ENCODE peak calls at places on chromosome 18, in six cellular contexts. E, Z, T, X, J and N are unnamed samples.

GRCh38 chr18:22409445-22409844 is 8.3 kb downstream of the CTAGE1 start:
- DNase-seq in E (no peak), Z (no peak), T (no peak), X (no peak), J (no peak), N (no peak)

GRCh38 chr18:5961097-5961827 is 65.9 kb upstream of the TMEM200C start:
- DNase-seq in E (no peak), Z (no peak), T (no peak), X (no peak), J (no peak), N (no peak)

GRCh38 chr18:8121091-8121490 is 488.1 kb upstream of the RAB12 start:
- DNase-seq in E (no peak), Z (no peak), T (no peak), X (no peak), J (no peak), N (no peak)

GRCh38 chr18:25685088-25685487 is 333.1 kb upstream of the ZNF521 start:
- DNase-seq in E (no peak), Z (no peak), T (no peak), X (no peak), J (no peak), N (no peak)

GRCh38 chr18:21444465-21445023 is 156.0 kb downstream of the ESCO1 start:
- DNase-seq in E (no peak), Z (peak; percentile 20), T (no peak), X (no peak), J (no peak), N (no peak)

GRCh38 chr18:22913861-22914260 is 19.3 kb upstream of the RBBP8 start:
- DNase-seq in E (no peak), Z (no peak), T (no peak), X (peak; percentile 50), J (no peak), N (peak; percentile 60)

GRCh38 chr18:59743561-59743960 is 46.3 kb upstream of the CCBE1 start:
- DNase-seq in E (no peak), Z (no peak), T (no peak), X (no peak), J (no peak), N (no peak)

GRCh38 chr18:41096504-41096903 is 858.5 kb upstream of the PIK3C3 start:
- DNase-seq in E (no peak), Z (no peak), T (no peak), X (no peak), J (no peak), N (no peak)

GRCh38 chr18:8801263-8801901 is 96.0 kb downstream of the MTCL1 start:
- DNase-seq in E (no peak), Z (no peak), T (no peak), X (no peak), J (no peak), N (no peak)

GRCh38 chr18:48838921-48839818 is 111.6 kb downstream of the SMAD7 start:
- DNase-seq in E (no peak), Z (no peak), T (no peak), X (no peak), J (peak; percentile 62), N (no peak)

GRCh38 chr18:72840109-72840508 is 27.7 kb downstream of the NETO1 start:
- DNase-seq in E (no peak), Z (no peak), T (no peak), X (no peak), J (no peak), N (no peak)

GRCh38 chr18:44725300-44726096 is 44.8 kb downstream of the SETBP1 start:
- DNase-seq in E (no peak), Z (no peak), T (no peak), X (no peak), J (peak; percentile 74), N (no peak)

GRCh38 chr18:54608008-54608642 is 17.1 kb downstream of the DYNAP start:
- DNase-seq in E (no peak), Z (no peak), T (no peak), X (no peak), J (no peak), N (no peak)

GRCh38 chr18:58785171-58785805 is 79.4 kb upstream of the ZNF532 start:
- DNase-seq in E (no peak), Z (no peak), T (no peak), X (no peak), J (no peak), N (no peak)

GRCh38 chr18:36274296-36274695 is 23.2 kb upstream of the FHOD3 start:
- DNase-seq in E (no peak), Z (no peak), T (no peak), X (no peak), J (no peak), N (no peak)

GRCh38 chr18:13530879-13531387 is 195.4 kb downstream of the FAM210A start:
- DNase-seq in E (peak; percentile 62), Z (peak; percentile 30), T (peak; percentile 63), X (no peak), J (peak; percentile 84), N (no peak)

GRCh38 chr18:76720683-76721082 is 101.7 kb upstream of the ZNF236 start:
- DNase-seq in E (no peak), Z (no peak), T (no peak), X (no peak), J (no peak), N (no peak)

GRCh38 chr18:59697236-59697932 is at the start of gene CCBE1:
- DNase-seq in E (peak; percentile 60), Z (peak; percentile 93), T (peak; percentile 26), X (peak; percentile 73), J (peak; percentile 88), N (peak; percentile 79)

GRCh38 chr18:58087928-58088722 is 44.1 kb downstream of the NEDD4L start:
- DNase-seq in E (no peak), Z (no peak), T (no peak), X (no peak), J (no peak), N (no peak)

GRCh38 chr18:53422896-53423295 is 801.6 kb downstream of the MBD2 start:
- DNase-seq in E (no peak), Z (no peak), T (no peak), X (no peak), J (no peak), N (no peak)

GRCh38 chr18:62426191-62426488 is 96.7 kb upstream of the ZCCHC2 start:
- DNase-seq in E (no peak), Z (no peak), T (no peak), X (no peak), J (no peak), N (no peak)